ENCODE peak calls at places on chromosomes 5 and 9, in seven cellular contexts. O, R, P, I, Z, N and L are unnamed samples.

GRCh38 chr9:124659099-124659659 is 111.9 kb downstream of the NR6A1 start:
- DNase-seq in O (peak; percentile 93), R (no peak), P (peak; percentile 81), I (peak; percentile 71), Z (no peak), N (peak; percentile 81), L (no peak)

GRCh38 chr5:98921947-98922508 is 6.8 kb downstream of the CHD1 start:
- DNase-seq in O (no peak), R (no peak), P (no peak), I (no peak), Z (no peak), N (no peak), L (no peak)

GRCh38 chr5:102719886-102720285 is 35.2 kb upstream of the PAM start:
- DNase-seq in O (no peak), R (no peak), P (no peak), I (no peak), Z (no peak), N (no peak), L (no peak)

GRCh38 chr9:127796899-127797370 is 5.7 kb upstream of the FPGS start:
- DNase-seq in O (no peak), R (no peak), P (no peak), I (no peak), Z (no peak), N (no peak), L (no peak)

GRCh38 chr9:133204993-133205336 is 4.1 kb downstream of the OBP2B start:
- DNase-seq in O (no peak), R (no peak), P (no peak), I (no peak), Z (no peak), N (no peak), L (no peak)

GRCh38 chr5:93995126-93995621 is 253.8 kb upstream of the POU5F2 start:
- DNase-seq in O (no peak), R (no peak), P (peak; percentile 11), I (no peak), Z (no peak), N (no peak), L (no peak)

GRCh38 chr5:72634444-72634843 is 127.2 kb upstream of the ZNF366 start:
- DNase-seq in O (no peak), R (no peak), P (no peak), I (no peak), Z (no peak), N (no peak), L (no peak)

GRCh38 chr5:122965111-122965510 is 71.4 kb downstream of the PPIC start:
- DNase-seq in O (no peak), R (no peak), P (no peak), I (no peak), Z (no peak), N (no peak), L (no peak)

GRCh38 chr5:66660401-66660800 is 64.2 kb downstream of the MAST4 start:
- DNase-seq in O (no peak), R (no peak), P (no peak), I (no peak), Z (no peak), N (no peak), L (no peak)

GRCh38 chr5:76393035-76393680 is 9.9 kb upstream of the IQGAP2 start:
- DNase-seq in O (no peak), R (no peak), P (no peak), I (no peak), Z (no peak), N (no peak), L (no peak)

GRCh38 chr9:12643686-12644085 is 49.5 kb upstream of the TYRP1 start:
- DNase-seq in O (no peak), R (no peak), P (no peak), I (no peak), Z (no peak), N (no peak), L (no peak)

GRCh38 chr5:92946546-92946945 is 634.5 kb downstream of the NR2F1-AS1 start:
- DNase-seq in O (no peak), R (no peak), P (no peak), I (no peak), Z (no peak), N (no peak), L (no peak)

GRCh38 chr9:121557581-121558422 is 58.2 kb upstream of the GGTA1 start:
- DNase-seq in O (no peak), R (no peak), P (peak; percentile 25), I (no peak), Z (no peak), N (no peak), L (no peak)

GRCh38 chr5:1673042-1673674 is 126.5 kb downstream of the MRPL36 start:
- DNase-seq in O (no peak), R (no peak), P (no peak), I (no peak), Z (peak; percentile 46), N (no peak), L (no peak)

GRCh38 chr5:112576298-112576925 is 157.3 kb upstream of the EPB41L4A start:
- DNase-seq in O (no peak), R (no peak), P (no peak), I (no peak), Z (no peak), N (no peak), L (no peak)

GRCh38 chr9:22210262-22210661 is 201.2 kb upstream of the CDKN2B start:
- DNase-seq in O (no peak), R (no peak), P (no peak), I (no peak), Z (no peak), N (no peak), L (no peak)

GRCh38 chr5:76622973-76623596 is at the start of gene F2RL2:
- DNase-seq in O (no peak), R (no peak), P (no peak), I (no peak), Z (no peak), N (peak; percentile 12), L (no peak)

GRCh38 chr9:124248992-124249391 is 8.8 kb upstream of the NEK6 start:
- DNase-seq in O (no peak), R (no peak), P (no peak), I (no peak), Z (no peak), N (no peak), L (no peak)

DNA sequence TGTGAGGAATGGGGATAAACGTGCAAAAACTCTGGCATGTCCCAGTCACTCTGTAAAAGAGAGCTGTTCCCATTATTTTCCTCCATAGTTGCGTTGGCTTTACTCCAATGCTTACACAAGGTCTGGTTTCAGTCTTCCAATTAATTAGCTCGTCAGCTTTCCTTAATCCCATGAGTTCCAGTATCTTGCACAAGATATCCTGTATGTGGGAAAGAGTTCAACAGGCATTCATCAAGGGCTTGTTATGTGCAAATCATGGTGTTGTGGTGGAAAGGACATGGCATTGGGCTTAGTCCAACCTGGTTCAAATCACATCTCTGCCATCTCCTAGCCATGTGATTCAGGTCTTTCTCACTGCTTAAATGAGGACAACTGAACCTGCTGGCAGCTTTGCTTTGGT is 77.5 kb upstream of the PANK3 start:
- DNase-seq in O (no peak), R (no peak), P (no peak), I (no peak), Z (peak; percentile 3), N (no peak), L (no peak)
- H3K4me3 ChIP-seq in O (no peak overlapping the region), R (no peak overlapping the region), P (no peak overlapping the region), I (no peak overlapping the region), Z (no peak overlapping the region), N (no peak overlapping the region), L (no peak overlapping the region)

GRCh38 chr5:56359809-56360685 is 126.9 kb upstream of the ANKRD55 start:
- DNase-seq in O (peak; percentile 35), R (no peak), P (no peak), I (no peak), Z (no peak), N (no peak), L (no peak)
- TF ChIP-seq SIN3A in O (no peak), R (no peak), P (no peak), I (no peak), Z (no peak), N (no peak), L (no peak)

DNA sequence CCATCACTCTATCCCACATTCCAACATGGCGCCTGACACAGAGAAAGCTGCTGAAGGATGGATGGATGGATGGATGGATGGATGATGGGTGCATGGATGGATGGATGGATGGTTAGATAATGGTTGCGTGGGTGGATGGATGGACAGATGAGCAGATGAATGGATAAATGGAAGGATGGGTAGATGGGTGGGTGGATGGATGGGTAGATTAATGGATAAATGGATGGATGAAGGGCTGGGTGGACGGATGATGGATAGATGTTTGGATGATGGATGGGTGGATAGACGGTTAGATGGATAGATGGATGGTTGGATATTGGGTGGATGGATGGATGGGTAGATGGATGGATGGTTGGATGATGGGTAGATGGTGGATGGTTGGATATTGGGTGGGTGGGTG is 4.5 kb downstream of the LCN12 start:
- DNase-seq in O (no peak), R (no peak), P (no peak), I (no peak), Z (no peak), N (no peak), L (no peak)
- H3K4me3 ChIP-seq in O (no peak overlapping the region), R (no peak overlapping the region), P (no peak overlapping the region), I (no peak overlapping the region), Z (no peak overlapping the region), N (no peak overlapping the region), L (no peak overlapping the region)

GRCh38 chr5:172840077-172840777 is 6.2 kb downstream of the ERGIC1 start:
- DNase-seq in O (peak; percentile 33), R (no peak), P (no peak), I (no peak), Z (no peak), N (no peak), L (no peak)

GRCh38 chr5:172839669-172840068 is 5.6 kb downstream of the ERGIC1 start:
- DNase-seq in O (no peak), R (no peak), P (no peak), I (no peak), Z (no peak), N (no peak), L (no peak)

GRCh38 chr5:172840778-172841154 is 6.7 kb downstream of the ERGIC1 start:
- DNase-seq in O (no peak), R (no peak), P (no peak), I (no peak), Z (no peak), N (no peak), L (no peak)

GRCh38 chr5:172843825-172844576 is 9.9 kb downstream of the ERGIC1 start:
- DNase-seq in O (no peak), R (no peak), P (no peak), I (no peak), Z (no peak), N (no peak), L (no peak)

GRCh38 chr5:172841258-172841657 is 7.2 kb downstream of the ERGIC1 start:
- DNase-seq in O (no peak), R (no peak), P (no peak), I (no peak), Z (no peak), N (no peak), L (no peak)
- TF ChIP-seq SIN3A in O (no peak), R (no peak), P (no peak), I (no peak), Z (no peak), N (no peak), L (no peak)

GRCh38 chr9:137411260-137411659 is 11.7 kb downstream of the EXD3 start:
- DNase-seq in O (no peak), R (no peak), P (no peak), I (no peak), Z (no peak), N (no peak), L (no peak)
- H3K4me3 ChIP-seq in O (no peak overlapping the region), R (peak overlapping the region; percentile 55), P (no peak overlapping the region), I (no peak overlapping the region), Z (no peak overlapping the region), N (no peak overlapping the region), L (no peak overlapping the region)